ENCODE peak calls at places on chromosomes 11 and 22, in nine cellular contexts. H is HCT116, R is GM23248, F is A549, G is fibroblast of lung, S is IMR-90, Y is H9, V is neural progenitor cell, B is GM23338. L is an unnamed sample.

GRCh38 chr11:133937015-133937414 is 19.8 kb downstream of the IGSF9B start:
- DNase-seq in H (no peak), R (no peak), F (no peak), G (no peak), S (no peak), Y (no peak), V (no peak), B (no peak), L (no peak)

GRCh38 chr22:42289671-42290269 is 19.3 kb upstream of the TCF20 start:
- DNase-seq in H (no peak), R (peak), F (no peak), G (no peak), S (no peak), Y (no peak), V (no peak), B (no peak), L (no peak)

GRCh38 chr11:66068923-66069714 is 953 bp upstream of the PACS1 start:
- DNase-seq in H (no peak), R (peak), F (peak), G (peak), S (peak), Y (no peak), V (no peak), B (peak), L (peak)

GRCh38 chr11:128240546-128240945 is 346.8 kb downstream of the ETS1 start:
- DNase-seq in H (no peak), R (peak), F (no peak), G (peak), S (peak), Y (no peak), V (no peak), B (no peak), L (no peak)

GRCh38 chr11:113685650-113686349 is 20.3 kb downstream of the TMPRSS5 start:
- DNase-seq in H (no peak), R (no peak), F (no peak), G (no peak), S (no peak), Y (no peak), V (no peak), B (no peak), L (no peak)

GRCh38 chr11:3984896-3985295 is 109.7 kb upstream of the RRM1 start:
- DNase-seq in H (no peak), R (no peak), F (no peak), G (peak), S (peak), Y (peak), V (peak), B (peak), L (no peak)

GRCh38 chr11:33732176-33732575 is 4.0 kb downstream of the CD59 start:
- DNase-seq in H (no peak), R (peak), F (no peak), G (no peak), S (no peak), Y (no peak), V (no peak), B (peak), L (no peak)

GRCh38 chr11:114400222-114400973 is at the start of the genes C11orf71 and RBM7:
- DNase-seq in H (peak), R (peak), F (peak), G (peak), S (peak), Y (peak), V (peak), B (peak), L (peak)

GRCh38 chr22:18060646-18061620 is 16.9 kb upstream of the PEX26 start:
- DNase-seq in H (no peak), R (peak), F (peak), G (peak), S (peak), Y (no peak), V (no peak), B (no peak), L (peak)

GRCh38 chr11:46352063-46352841 is 5.0 kb downstream of the DGKZ start:
- DNase-seq in H (no peak), R (peak), F (no peak), G (peak), S (no peak), Y (peak), V (peak), B (peak), L (peak)

GRCh38 chr11:68997995-68998348 is 15.1 kb downstream of the MRGPRF start:
- DNase-seq in H (no peak), R (no peak), F (no peak), G (no peak), S (no peak), Y (peak), V (no peak), B (no peak), L (no peak)

DNA sequence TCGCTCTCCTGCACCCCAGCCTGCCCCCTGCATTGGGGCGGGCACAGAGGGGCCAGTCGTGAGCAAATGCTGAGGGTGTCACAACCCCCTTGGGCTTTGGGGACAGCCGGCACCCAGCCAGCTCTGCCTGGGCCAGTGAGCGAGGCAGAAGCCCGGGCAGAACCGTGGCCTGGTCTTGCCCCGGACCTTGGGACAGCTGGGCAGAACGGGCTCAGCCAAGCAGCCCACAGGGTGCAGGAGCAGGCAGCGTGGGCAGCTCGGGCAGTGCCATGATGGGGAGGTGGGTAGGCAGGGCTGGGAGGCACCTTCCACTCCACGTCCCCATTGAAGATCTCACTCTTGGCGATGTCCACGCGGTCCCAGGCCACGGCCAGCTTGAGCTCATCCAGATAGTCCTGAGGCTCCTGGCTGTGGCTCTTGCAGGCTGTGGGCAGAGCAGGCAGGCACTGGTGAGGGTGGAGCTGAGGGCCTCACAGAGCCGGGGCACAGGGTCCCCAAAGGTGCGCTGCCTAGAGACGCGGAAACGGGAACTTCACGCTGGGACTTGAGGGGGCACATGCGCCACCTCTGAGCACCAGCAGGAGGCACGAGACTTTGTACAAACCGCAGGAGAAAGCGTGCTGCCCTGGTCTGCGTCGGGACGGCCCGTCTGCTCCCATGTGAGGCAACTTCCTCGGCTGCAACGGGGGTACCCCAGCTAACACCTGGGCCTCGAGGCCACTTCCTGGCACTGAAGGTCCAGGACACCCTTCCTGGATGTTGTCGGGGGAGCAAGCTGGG is 15.2 kb downstream of the TSSC4 start:
- DNase-seq in H (no peak), R (no peak), F (no peak), G (no peak), S (no peak), Y (peak), V (no peak), B (peak), L (no peak)
- H3K4me2 ChIP-seq in H (no peak), R (no peak), F (no peak), G (no peak), S (no peak), Y (no peak), V (no peak), B (no peak), L (no peak)

DNA sequence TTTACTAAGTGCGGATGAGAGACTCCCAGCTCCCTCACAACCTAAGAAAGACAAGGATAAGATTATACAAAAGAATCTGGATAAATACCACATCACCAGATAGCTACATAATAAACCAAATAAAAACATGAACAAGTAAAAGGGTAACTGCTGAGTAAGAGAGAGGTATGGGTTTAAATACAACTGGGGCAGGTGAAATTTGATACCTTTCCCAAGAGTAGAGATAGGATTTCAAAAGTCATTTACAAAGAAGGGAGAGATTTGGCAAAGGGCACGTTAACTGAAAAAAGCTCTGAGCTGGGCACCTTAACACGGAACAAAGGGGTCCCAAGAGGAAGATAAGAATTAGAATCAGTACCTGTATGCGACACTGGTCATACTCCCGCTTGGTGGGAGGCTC is 1.7 kb downstream of the UBXN1 start:
- DNase-seq in H (no peak), R (no peak), F (no peak), G (no peak), S (no peak), Y (no peak), V (no peak), B (no peak), L (no peak)
- H3K4me2 ChIP-seq in H (peak), R (no peak), F (peak), G (no peak), S (no peak), Y (no peak), V (no peak), B (peak), L (no peak)

GRCh38 chr11:28347351-28347750 is 239.2 kb downstream of the METTL15 start:
- DNase-seq in H (no peak), R (peak), F (no peak), G (no peak), S (no peak), Y (no peak), V (no peak), B (no peak), L (no peak)
- H3K4me2 ChIP-seq in H (no peak), R (no peak), F (no peak), G (no peak), S (no peak), Y (no peak), V (no peak), B (no peak), L (no peak)

DNA sequence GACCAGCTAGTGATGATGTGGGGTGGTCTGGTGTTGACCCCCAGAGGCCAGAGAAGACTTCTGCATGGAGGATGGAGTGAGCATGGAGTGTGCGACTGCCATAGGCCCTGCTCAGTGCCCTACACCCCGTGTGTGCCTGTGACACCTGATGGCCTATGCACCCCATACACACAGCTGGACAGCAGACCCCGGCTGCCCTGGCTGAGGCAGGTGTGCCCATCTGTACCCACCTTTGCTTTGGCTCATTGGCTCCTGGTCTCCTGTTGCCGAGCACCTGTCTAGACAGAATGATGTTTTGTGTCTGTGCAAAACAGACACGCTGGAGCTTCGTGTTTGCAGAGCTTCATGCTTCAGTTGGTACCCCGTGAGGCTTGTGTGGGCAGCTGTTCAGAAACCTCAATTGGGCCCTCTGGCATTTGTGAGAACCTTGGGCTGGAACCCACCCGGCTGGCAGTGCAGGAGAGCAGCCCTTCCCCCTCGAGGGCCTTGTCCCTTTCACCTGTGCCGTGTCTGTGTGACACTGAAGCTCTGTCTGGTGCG is 27.5 kb downstream of the BCR start:
- DNase-seq in H (no peak), R (no peak), F (no peak), G (no peak), S (no peak), Y (no peak), V (no peak), B (no peak), L (no peak)
- H3K4me2 ChIP-seq in H (no peak), R (no peak), F (no peak), G (no peak), S (no peak), Y (no peak), V (no peak), B (no peak), L (no peak)

DNA sequence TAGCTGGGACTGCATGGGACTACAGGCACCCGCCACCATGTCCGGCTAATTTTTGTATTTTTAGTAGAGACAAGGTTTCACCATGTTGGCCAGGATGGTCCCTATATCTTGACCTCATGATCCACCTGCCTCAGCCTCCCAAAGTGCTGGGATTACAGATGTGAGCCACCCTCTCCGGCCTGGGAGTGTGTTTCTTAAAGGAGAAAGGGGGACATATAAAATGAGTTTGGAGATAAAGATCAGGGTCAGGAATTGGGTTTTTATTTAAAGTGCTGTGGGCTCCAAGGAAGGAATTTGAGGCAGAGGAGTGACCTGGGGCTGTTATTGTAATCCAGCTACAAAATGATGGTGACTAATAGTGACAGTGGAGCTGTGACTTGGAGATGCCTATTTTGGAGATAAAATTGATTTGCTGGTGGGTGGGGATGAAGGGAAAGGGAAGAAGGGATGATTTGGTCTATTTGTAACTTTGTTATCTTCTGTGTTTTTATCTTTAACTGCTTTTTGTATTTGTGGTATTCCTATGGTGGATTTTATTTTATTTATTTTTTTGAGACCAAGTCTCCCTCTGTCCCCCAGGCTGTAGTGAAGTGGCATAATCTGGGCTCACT is 5.0 kb downstream of the CRKL start:
- DNase-seq in H (no peak), R (peak), F (no peak), G (no peak), S (no peak), Y (no peak), V (no peak), B (no peak), L (no peak)
- H3K4me2 ChIP-seq in H (no peak), R (no peak), F (peak), G (no peak), S (no peak), Y (no peak), V (no peak), B (no peak), L (peak)

DNA sequence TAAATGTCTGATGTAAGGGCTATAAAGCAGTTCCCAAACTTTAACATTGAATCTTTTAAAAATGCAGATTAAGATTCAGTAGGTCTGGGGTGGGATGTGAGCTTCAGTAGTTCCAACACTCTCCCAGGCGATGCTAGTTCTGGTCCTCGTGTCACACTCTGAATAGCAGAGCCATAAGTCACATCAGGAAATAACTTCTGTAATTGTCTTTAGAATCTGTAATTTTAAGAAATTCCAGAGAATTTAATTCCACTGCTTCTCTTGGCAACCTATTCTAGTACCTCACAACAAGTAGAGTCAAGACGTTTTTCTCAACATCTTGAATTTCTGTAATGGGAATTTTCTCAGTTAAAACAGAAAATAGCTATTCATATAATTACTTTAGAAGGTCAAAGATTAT is 223.1 kb downstream of the TMEM135 start:
- DNase-seq in H (no peak), R (peak), F (no peak), G (no peak), S (no peak), Y (no peak), V (no peak), B (no peak), L (no peak)
- H3K4me2 ChIP-seq in H (no peak), R (peak), F (no peak), G (no peak), S (no peak), Y (no peak), V (no peak), B (no peak), L (no peak)

GRCh38 chr11:2305140-2305861 is 3.5 kb downstream of the TSPAN32 start:
- DNase-seq in H (no peak), R (peak), F (peak), G (peak), S (peak), Y (peak), V (peak), B (peak), L (peak)
- H3K4me2 ChIP-seq in H (no peak), R (peak), F (no peak), G (peak), S (peak), Y (no peak), V (no peak), B (no peak), L (no peak)